ENCODE peak calls at places on chromosomes 7 and 10, in eight cellular contexts. G, N, P, Y, U, D, W and J are unnamed samples.

GRCh38 chr7:112204776-112205347 is 1.3 kb downstream of the DOCK4 start:
- DNase-seq in U (peak), D (no peak), P (no peak), Y (no peak), G (no peak), N (no peak), W (no peak), J (peak)

GRCh38 chr10:88194041-88194887 is 330.8 kb downstream of the PTEN start:
- DNase-seq in U (no peak), W (no peak), N (peak), G (no peak), Y (no peak), D (no peak), P (no peak), J (no peak)

GRCh38 chr10:117460846-117461765 is 81.4 kb upstream of the EMX2 start:
- DNase-seq in W (no peak), U (no peak), D (no peak), G (no peak), N (no peak), P (no peak), Y (no peak), J (peak)

GRCh38 chr7:119452401-119452800 is 820.6 kb upstream of the KCND2 start:
- DNase-seq in D (no peak), Y (no peak), W (no peak), U (no peak), G (no peak), P (no peak), N (no peak), J (no peak)

GRCh38 chr10:80443531-80443974 is 10.6 kb upstream of the TSPAN14 start:
- DNase-seq in Y (no peak), P (no peak), N (no peak), D (no peak), W (no peak), U (peak), G (no peak), J (peak)

GRCh38 chr7:44279731-44280505 is 45.5 kb downstream of the CAMK2B start:
- DNase-seq in N (no peak), U (no peak), D (no peak), W (no peak), P (peak), G (no peak), Y (no peak), J (no peak)

GRCh38 chr7:69276011-69276729 is 322.1 kb upstream of the AUTS2 start:
- DNase-seq in G (no peak), U (no peak), N (no peak), W (no peak), Y (no peak), P (no peak), D (no peak), J (peak)

GRCh38 chr7:24576171-24577052 is 3.2 kb downstream of the PALS2 start:
- DNase-seq in U (peak), D (peak), P (no peak), Y (no peak), G (no peak), N (no peak), W (peak), J (peak)

GRCh38 chr7:43648725-43649406 is 66.0 kb downstream of the STK17A start:
- DNase-seq in U (peak), W (no peak), N (peak), D (no peak), P (no peak), G (no peak), Y (no peak), J (peak)

GRCh38 chr10:104104926-104105325 is 17.0 kb upstream of the SFR1 start:
- DNase-seq in Y (no peak), G (no peak), U (no peak), P (no peak), N (no peak), W (no peak), D (no peak), J (no peak)

GRCh38 chr7:26648429-26649015 is 215.9 kb downstream of the SKAP2 start:
- DNase-seq in G (peak), P (no peak), N (no peak), D (no peak), U (peak), Y (no peak), W (peak), J (peak)

GRCh38 chr7:4689151-4689550 is 7.1 kb downstream of the FOXK1 start:
- DNase-seq in G (no peak), U (no peak), Y (no peak), D (no peak), P (no peak), W (no peak), N (no peak), J (no peak)

GRCh38 chr10:114042895-114043531 is 653 bp upstream of the ADRB1 start:
- DNase-seq in G (no peak), W (no peak), P (no peak), N (no peak), U (no peak), D (no peak), Y (no peak), J (peak)

GRCh38 chr10:19935106-19935505 is 118.9 kb downstream of the PLXDC2 start:
- DNase-seq in Y (no peak), D (no peak), G (no peak), P (no peak), N (no peak), U (no peak), W (no peak), J (no peak)

GRCh38 chr7:149706398-149706797 is 67.0 kb downstream of the ZNF467 start:
- DNase-seq in P (no peak), Y (no peak), G (no peak), D (no peak), W (no peak), N (no peak), U (no peak), J (no peak)